ENCODE peak calls at places on chromosomes 3 and 15, in ten cellular contexts. Z, O, A, Y, C, X, D, B, I and L are unnamed samples.

GRCh38 chr3:30644615-30645014 is 38.2 kb downstream of the TGFBR2 start:
- DNase-seq in Z (peak; percentile 77), O (no peak), A (peak; percentile 71), Y (no peak), C (peak; percentile 16), X (no peak), D (peak; percentile 57), B (no peak), I (peak; percentile 21), L (no peak)

GRCh38 chr3:170584585-170585007 is 1.3 kb downstream of the SLC7A14 start:
- DNase-seq in Z (peak; percentile 76), O (peak; percentile 88), A (peak; percentile 25), Y (peak; percentile 97), C (peak; percentile 75), X (peak; percentile 76), D (peak; percentile 43), B (no peak), I (peak; percentile 67), L (peak; percentile 69)

GRCh38 chr3:168424059-168424765 is 328.5 kb upstream of the GOLIM4 start:
- DNase-seq in Z (no peak), O (no peak), A (no peak), Y (no peak), C (no peak), X (no peak), D (no peak), B (no peak), I (no peak), L (no peak)

GRCh38 chr15:56919708-56920637 is 1.5 kb downstream of the TCF12 start:
- DNase-seq in Z (peak; percentile 41), O (no peak), A (peak; percentile 18), Y (peak; percentile 72), C (peak; percentile 67), X (peak; percentile 53), D (peak; percentile 6), B (peak; percentile 52), I (peak; percentile 52), L (peak; percentile 30)

GRCh38 chr3:10459954-10460754 is 45.2 kb downstream of the ATP2B2 start:
- DNase-seq in Z (peak; percentile 86), O (no peak), A (peak; percentile 38), Y (peak; percentile 98), C (peak; percentile 70), X (no peak), D (peak; percentile 42), B (peak; percentile 71), I (peak; percentile 68), L (no peak)

GRCh38 chr3:83039422-83039821 is 1278.0 kb upstream of the GBE1 start:
- DNase-seq in Z (no peak), O (no peak), A (no peak), Y (peak; percentile 2), C (no peak), X (no peak), D (no peak), B (no peak), I (no peak), L (no peak)

GRCh38 chr3:53236112-53236841 is 19.5 kb downstream of the TKT start:
- DNase-seq in Z (peak; percentile 92), O (peak; percentile 91), A (no peak), Y (no peak), C (peak; percentile 88), X (peak; percentile 88), D (no peak), B (no peak), I (no peak), L (peak; percentile 52)

GRCh38 chr3:44862221-44862637 is 517 bp downstream of the TMEM42 start:
- DNase-seq in Z (peak; percentile 47), O (no peak), A (peak; percentile 27), Y (peak; percentile 63), C (no peak), X (no peak), D (no peak), B (peak; percentile 62), I (no peak), L (peak; percentile 51)

GRCh38 chr3:146912233-146913015 is 307.3 kb upstream of the PLSCR5 start:
- DNase-seq in Z (peak; percentile 4), O (no peak), A (no peak), Y (no peak), C (no peak), X (no peak), D (no peak), B (no peak), I (no peak), L (no peak)

GRCh38 chr15:42385206-42385979 is 26.1 kb downstream of the CAPN3 start:
- DNase-seq in Z (peak; percentile 76), O (no peak), A (no peak), Y (peak; percentile 90), C (peak; percentile 50), X (no peak), D (no peak), B (peak; percentile 60), I (peak; percentile 52), L (peak; percentile 26)

GRCh38 chr15:42736793-42737528 is at the start of gene CDAN1:
- DNase-seq in Z (peak; percentile 90), O (peak; percentile 98), A (peak; percentile 87), Y (peak; percentile 88), C (peak; percentile 89), X (peak; percentile 96), D (peak; percentile 94), B (peak; percentile 100), I (peak; percentile 100), L (peak; percentile 82)

GRCh38 chr3:64489361-64490044 is 198.3 kb downstream of the ADAMTS9 start:
- DNase-seq in Z (peak; percentile 45), O (no peak), A (no peak), Y (peak; percentile 97), C (peak; percentile 23), X (no peak), D (no peak), B (no peak), I (no peak), L (no peak)

GRCh38 chr15:74374648-74375302 is 7.3 kb upstream of the CYP11A1 start:
- DNase-seq in Z (no peak), O (no peak), A (no peak), Y (peak; percentile 91), C (no peak), X (no peak), D (no peak), B (no peak), I (no peak), L (no peak)

GRCh38 chr15:97014001-97014400 is 683.5 kb downstream of the NR2F2 start:
- DNase-seq in Z (no peak), O (no peak), A (no peak), Y (no peak), C (no peak), X (no peak), D (no peak), B (no peak), I (no peak), L (no peak)

GRCh38 chr3:45937206-45938042 is 5.8 kb upstream of the CXCR6 start:
- DNase-seq in Z (no peak), O (no peak), A (no peak), Y (no peak), C (no peak), X (no peak), D (no peak), B (no peak), I (no peak), L (no peak)

GRCh38 chr3:173589116-173589515 is 191.6 kb downstream of the NLGN1 start:
- DNase-seq in Z (no peak), O (no peak), A (no peak), Y (no peak), C (no peak), X (no peak), D (no peak), B (no peak), I (no peak), L (no peak)

GRCh38 chr15:41948499-41948898 is 23.9 kb downstream of the EHD4 start:
- DNase-seq in Z (no peak), O (peak; percentile 80), A (no peak), Y (no peak), C (no peak), X (peak; percentile 77), D (no peak), B (no peak), I (no peak), L (no peak)

GRCh38 chr15:23395030-23395692 is 40.6 kb downstream of the GOLGA8S start:
- DNase-seq in Z (no peak), O (no peak), A (no peak), Y (no peak), C (no peak), X (no peak), D (no peak), B (no peak), I (no peak), L (no peak)

GRCh38 chr15:90015749-90016148 is 14.6 kb downstream of the ZNF710 start:
- DNase-seq in Z (no peak), O (no peak), A (no peak), Y (no peak), C (no peak), X (no peak), D (no peak), B (no peak), I (no peak), L (no peak)

GRCh38 chr15:64146885-64147681 is 4.4 kb upstream of the SNX22 start:
- DNase-seq in Z (peak; percentile 58), O (peak; percentile 59), A (no peak), Y (no peak), C (peak; percentile 89), X (no peak), D (no peak), B (no peak), I (no peak), L (peak; percentile 50)

GRCh38 chr3:52280046-52280445 is 1.6 kb upstream of the WDR82 start:
- DNase-seq in Z (peak; percentile 62), O (no peak), A (no peak), Y (no peak), C (peak; percentile 27), X (no peak), D (no peak), B (no peak), I (no peak), L (peak; percentile 59)

GRCh38 chr15:73617310-73617709 is 15.9 kb downstream of the NPTN start:
- DNase-seq in Z (no peak), O (no peak), A (no peak), Y (peak; percentile 65), C (no peak), X (no peak), D (no peak), B (no peak), I (no peak), L (no peak)

GRCh38 chr3:49803464-49804140 is 541 bp downstream of the INKA1 start:
- DNase-seq in Z (peak; percentile 61), O (peak; percentile 72), A (peak; percentile 52), Y (peak; percentile 76), C (peak; percentile 79), X (peak; percentile 53), D (peak; percentile 58), B (peak; percentile 58), I (peak; percentile 45), L (no peak)

GRCh38 chr3:191997093-191997492 is 536.1 kb downstream of the PYDC2 start:
- DNase-seq in Z (no peak), O (no peak), A (no peak), Y (no peak), C (no peak), X (no peak), D (no peak), B (no peak), I (no peak), L (no peak)

GRCh38 chr15:83919319-83919830 is 265.5 kb downstream of the ADAMTSL3 start:
- DNase-seq in Z (no peak), O (no peak), A (no peak), Y (no peak), C (no peak), X (no peak), D (no peak), B (peak; percentile 46), I (peak; percentile 61), L (no peak)

GRCh38 chr15:58260186-58260910 is 122.2 kb downstream of the AQP9 start:
- DNase-seq in Z (no peak), O (no peak), A (no peak), Y (no peak), C (no peak), X (peak; percentile 46), D (no peak), B (no peak), I (no peak), L (no peak)

GRCh38 chr3:54862526-54862925 is 65.3 kb downstream of the LRTM1 start:
- DNase-seq in Z (no peak), O (no peak), A (no peak), Y (no peak), C (no peak), X (no peak), D (no peak), B (no peak), I (no peak), L (no peak)

GRCh38 chr3:125150525-125151436 is 61.8 kb downstream of the SLC12A8 start:
- DNase-seq in Z (peak; percentile 52), O (no peak), A (peak; percentile 30), Y (peak; percentile 86), C (peak; percentile 73), X (no peak), D (peak; percentile 53), B (peak; percentile 62), I (peak; percentile 48), L (no peak)